ENCODE peak calls at places on chromosomes 6 and 20, in six cellular contexts. One of them, this sample, is unnamed.

GRCh38 chr6:10640402-10640801 is 54.0 kb downstream of the C6orf52 start:
- DNase-seq in heart left ventricle: no peak
- DNase-seq in HFF-Myc: no peak
- DNase-seq in lower lobe of right lung: no peak
- DNase-seq in RWPE2: no peak
- DNase-seq in tibial artery: no peak
- DNase-seq in this sample: no peak

GRCh38 chr6:16239798-16240123 is 1.4 kb downstream of the GMPR start:
- DNase-seq in heart left ventricle: peak; percentile 75
- DNase-seq in HFF-Myc: no peak
- DNase-seq in lower lobe of right lung: no peak
- DNase-seq in RWPE2: no peak
- DNase-seq in tibial artery: peak; percentile 85
- DNase-seq in this sample: no peak

GRCh38 chr6:157235600-157236039 is 87.7 kb downstream of the TMEM242 start:
- DNase-seq in heart left ventricle: peak; percentile 61
- DNase-seq in HFF-Myc: no peak
- DNase-seq in lower lobe of right lung: no peak
- DNase-seq in RWPE2: no peak
- DNase-seq in tibial artery: peak; percentile 70
- DNase-seq in this sample: no peak

GRCh38 chr20:44159711-44160110 is 27.3 kb downstream of the JPH2 start:
- DNase-seq in heart left ventricle: no peak
- DNase-seq in HFF-Myc: no peak
- DNase-seq in lower lobe of right lung: no peak
- DNase-seq in RWPE2: no peak
- DNase-seq in tibial artery: no peak
- DNase-seq in this sample: no peak

GRCh38 chr6:38876470-38876869 is 161.4 kb downstream of the DNAH8 start:
- DNase-seq in heart left ventricle: no peak
- DNase-seq in HFF-Myc: no peak
- DNase-seq in lower lobe of right lung: no peak
- DNase-seq in RWPE2: no peak
- DNase-seq in tibial artery: no peak
- DNase-seq in this sample: peak; percentile 49

GRCh38 chr6:16184129-16184528 is 54.3 kb upstream of the GMPR start:
- DNase-seq in heart left ventricle: no peak
- DNase-seq in HFF-Myc: no peak
- DNase-seq in lower lobe of right lung: peak; percentile 62
- DNase-seq in RWPE2: no peak
- DNase-seq in tibial artery: peak; percentile 28
- DNase-seq in this sample: no peak

GRCh38 chr6:89792881-89793280 is 26.7 kb downstream of the MDN1 start:
- DNase-seq in heart left ventricle: peak; percentile 18
- DNase-seq in HFF-Myc: no peak
- DNase-seq in lower lobe of right lung: no peak
- DNase-seq in RWPE2: no peak
- DNase-seq in tibial artery: no peak
- DNase-seq in this sample: no peak

GRCh38 chr20:33657704-33658095 is 4.4 kb upstream of the C20orf144 start:
- DNase-seq in heart left ventricle: no peak
- DNase-seq in HFF-Myc: no peak
- DNase-seq in lower lobe of right lung: no peak
- DNase-seq in RWPE2: peak; percentile 85
- DNase-seq in tibial artery: no peak
- DNase-seq in this sample: no peak

GRCh38 chr6:98945311-98946005 is 2.3 kb downstream of the FBXL4 start:
- DNase-seq in heart left ventricle: no peak
- DNase-seq in HFF-Myc: no peak
- DNase-seq in lower lobe of right lung: no peak
- DNase-seq in RWPE2: no peak
- DNase-seq in tibial artery: no peak
- DNase-seq in this sample: no peak

GRCh38 chr6:77834591-77834996 is 181.8 kb downstream of the MEI4 start:
- DNase-seq in heart left ventricle: no peak
- DNase-seq in HFF-Myc: no peak
- DNase-seq in lower lobe of right lung: no peak
- DNase-seq in RWPE2: no peak
- DNase-seq in tibial artery: no peak
- DNase-seq in this sample: no peak

GRCh38 chr6:136685540-136686108 is 106.7 kb downstream of the MAP3K5 start:
- DNase-seq in heart left ventricle: no peak
- DNase-seq in HFF-Myc: no peak
- DNase-seq in lower lobe of right lung: no peak
- DNase-seq in RWPE2: no peak
- DNase-seq in tibial artery: no peak
- DNase-seq in this sample: no peak

GRCh38 chr20:11379257-11380011 is 538.3 kb upstream of the BTBD3 start:
- DNase-seq in heart left ventricle: peak; percentile 6
- DNase-seq in HFF-Myc: no peak
- DNase-seq in lower lobe of right lung: no peak
- DNase-seq in RWPE2: no peak
- DNase-seq in tibial artery: no peak
- DNase-seq in this sample: peak; percentile 44

GRCh38 chr20:49278817-49279676 is 1.2 kb upstream of the ZNFX1 start:
- DNase-seq in heart left ventricle: peak; percentile 19
- DNase-seq in HFF-Myc: no peak
- DNase-seq in lower lobe of right lung: peak; percentile 54
- DNase-seq in RWPE2: no peak
- DNase-seq in tibial artery: no peak
- DNase-seq in this sample: no peak

GRCh38 chr20:57564180-57564802 is 3.4 kb downstream of the PCK1 start:
- DNase-seq in heart left ventricle: no peak
- DNase-seq in HFF-Myc: no peak
- DNase-seq in lower lobe of right lung: no peak
- DNase-seq in RWPE2: peak; percentile 66
- DNase-seq in tibial artery: no peak
- DNase-seq in this sample: no peak

GRCh38 chr6:165223736-165224135 is 85.7 kb downstream of the C6orf118 start:
- DNase-seq in heart left ventricle: no peak
- DNase-seq in HFF-Myc: no peak
- DNase-seq in lower lobe of right lung: no peak
- DNase-seq in RWPE2: no peak
- DNase-seq in tibial artery: no peak
- DNase-seq in this sample: no peak

GRCh38 chr20:50138479-50139393 is 14.8 kb downstream of the PEDS1 start:
- DNase-seq in heart left ventricle: no peak
- DNase-seq in HFF-Myc: no peak
- DNase-seq in lower lobe of right lung: no peak
- DNase-seq in RWPE2: no peak
- DNase-seq in tibial artery: no peak
- DNase-seq in this sample: no peak

GRCh38 chr6:16305246-16305725 is 66.9 kb downstream of the GMPR start:
- DNase-seq in heart left ventricle: no peak
- DNase-seq in HFF-Myc: no peak
- DNase-seq in lower lobe of right lung: no peak
- DNase-seq in RWPE2: no peak
- DNase-seq in tibial artery: no peak
- DNase-seq in this sample: no peak

GRCh38 chr6:110528051-110528929 is 51.9 kb upstream of the SLC22A16 start:
- DNase-seq in heart left ventricle: peak; percentile 43
- DNase-seq in HFF-Myc: peak; percentile 87
- DNase-seq in lower lobe of right lung: no peak
- DNase-seq in RWPE2: no peak
- DNase-seq in tibial artery: peak; percentile 56
- DNase-seq in this sample: no peak

GRCh38 chr20:43537921-43538854 is 20.6 kb upstream of the SGK2 start:
- DNase-seq in heart left ventricle: peak; percentile 27
- DNase-seq in HFF-Myc: peak; percentile 22
- DNase-seq in lower lobe of right lung: peak; percentile 63
- DNase-seq in RWPE2: no peak
- DNase-seq in tibial artery: peak; percentile 73
- DNase-seq in this sample: no peak

DNA sequence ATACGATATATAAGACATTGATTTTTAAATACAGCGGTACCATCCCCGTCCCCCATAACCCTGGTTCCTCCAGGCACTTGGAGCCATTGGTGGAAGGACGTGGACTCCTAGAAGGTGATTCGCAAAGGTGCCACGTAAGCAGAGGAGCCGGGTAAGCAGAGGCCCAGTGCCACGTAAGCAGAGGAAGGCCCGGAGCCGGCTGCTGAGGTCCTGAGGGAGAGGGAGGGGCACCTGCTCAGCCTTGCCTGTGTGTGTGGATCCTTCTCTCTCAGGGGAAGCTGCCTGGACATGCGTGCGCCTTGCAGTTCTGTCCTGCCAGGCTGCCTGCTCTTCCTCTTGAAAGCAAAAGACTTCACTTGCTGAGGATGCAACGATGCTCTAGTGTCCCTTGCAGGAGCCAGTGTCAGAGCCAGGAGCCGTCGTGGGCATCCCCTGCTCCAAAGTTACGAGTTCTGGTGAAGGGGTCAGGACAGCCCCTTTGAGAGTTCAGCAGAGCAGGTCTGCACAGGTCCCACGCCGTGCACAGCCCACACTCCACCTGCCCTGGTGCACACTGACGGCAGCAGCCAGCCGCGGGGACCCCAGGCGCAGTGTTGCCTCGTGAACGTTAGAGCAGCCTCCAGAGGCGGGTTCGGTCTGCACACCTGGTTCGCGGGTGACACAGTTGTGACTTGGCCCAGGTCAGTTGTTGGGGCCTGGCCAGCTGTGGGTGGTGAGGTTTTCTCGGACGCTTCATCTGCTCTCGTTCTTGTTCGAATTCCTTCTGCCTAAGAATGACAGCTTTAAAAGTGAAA is 1.8 kb upstream of the NKAIN4 start:
- DNase-seq in heart left ventricle: no peak
- DNase-seq in HFF-Myc: no peak
- DNase-seq in lower lobe of right lung: no peak
- DNase-seq in RWPE2: no peak
- DNase-seq in tibial artery: no peak
- DNase-seq in this sample: no peak
- H3K4me3 ChIP-seq in heart left ventricle: no peak overlapping the region
- H3K4me3 ChIP-seq in HFF-Myc: no peak overlapping the region
- H3K4me3 ChIP-seq in lower lobe of right lung: no peak overlapping the region
- H3K4me3 ChIP-seq in RWPE2: no peak overlapping the region
- H3K4me3 ChIP-seq in tibial artery: no peak overlapping the region
- H3K4me3 ChIP-seq in this sample: no peak overlapping the region

GRCh38 chr20:21701171-21701876 is 4.1 kb upstream of the PAX1 start:
- DNase-seq in heart left ventricle: no peak
- DNase-seq in HFF-Myc: no peak
- DNase-seq in lower lobe of right lung: no peak
- DNase-seq in RWPE2: no peak
- DNase-seq in tibial artery: no peak
- DNase-seq in this sample: no peak
- H3K4me3 ChIP-seq in heart left ventricle: no peak overlapping the region
- H3K4me3 ChIP-seq in HFF-Myc: no peak overlapping the region
- H3K4me3 ChIP-seq in lower lobe of right lung: no peak overlapping the region
- H3K4me3 ChIP-seq in RWPE2: no peak overlapping the region
- H3K4me3 ChIP-seq in tibial artery: no peak overlapping the region
- H3K4me3 ChIP-seq in this sample: no peak overlapping the region

DNA sequence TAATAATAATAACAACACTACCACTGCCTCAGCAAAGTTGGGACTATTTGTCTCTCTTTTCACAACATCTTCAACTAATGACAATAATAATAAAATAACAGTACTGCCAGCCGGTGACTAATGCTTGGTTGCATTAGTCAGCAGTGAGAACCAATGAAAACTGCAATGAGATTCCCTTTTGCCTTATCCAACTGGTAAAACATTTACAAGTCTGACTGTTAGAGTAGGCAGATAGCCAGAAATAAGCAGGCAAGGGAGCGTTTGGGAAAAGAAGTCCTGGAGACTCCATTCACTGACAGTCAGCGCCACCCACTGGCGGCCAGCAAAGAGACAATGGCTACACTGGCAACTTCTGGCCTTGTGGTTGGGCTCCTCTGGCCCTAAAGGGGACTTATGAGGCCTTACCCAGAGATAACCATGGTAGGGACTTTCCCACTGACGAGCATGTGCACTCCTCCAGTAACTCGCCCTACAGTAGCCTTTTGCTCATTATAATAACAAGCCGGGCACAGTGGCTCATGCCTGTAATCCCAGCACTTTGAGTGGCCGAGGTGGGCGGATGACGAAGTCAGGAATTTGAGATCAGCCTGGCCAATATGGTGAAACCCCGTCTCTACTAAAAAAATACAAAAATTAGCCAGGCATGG is 3.4 kb upstream of the NSFL1C start:
- DNase-seq in heart left ventricle: peak; percentile 74
- DNase-seq in HFF-Myc: peak; percentile 98
- DNase-seq in lower lobe of right lung: peak; percentile 81
- DNase-seq in RWPE2: peak; percentile 85
- DNase-seq in tibial artery: peak; percentile 83
- DNase-seq in this sample: peak; percentile 84
- H3K4me3 ChIP-seq in heart left ventricle: no peak overlapping the region
- H3K4me3 ChIP-seq in HFF-Myc: no peak overlapping the region
- H3K4me3 ChIP-seq in lower lobe of right lung: no peak overlapping the region
- H3K4me3 ChIP-seq in RWPE2: no peak overlapping the region
- H3K4me3 ChIP-seq in tibial artery: no peak overlapping the region
- H3K4me3 ChIP-seq in this sample: no peak overlapping the region

GRCh38 chr6:14381225-14381887 is 263.8 kb downstream of the CD83 start:
- DNase-seq in heart left ventricle: no peak
- DNase-seq in HFF-Myc: no peak
- DNase-seq in lower lobe of right lung: no peak
- DNase-seq in RWPE2: no peak
- DNase-seq in tibial artery: no peak
- DNase-seq in this sample: no peak
- H3K4me3 ChIP-seq in heart left ventricle: no peak overlapping the region
- H3K4me3 ChIP-seq in HFF-Myc: no peak overlapping the region
- H3K4me3 ChIP-seq in lower lobe of right lung: no peak overlapping the region
- H3K4me3 ChIP-seq in RWPE2: no peak overlapping the region
- H3K4me3 ChIP-seq in tibial artery: no peak overlapping the region
- H3K4me3 ChIP-seq in this sample: no peak overlapping the region

GRCh38 chr6:41541364-41541763 is 4.8 kb upstream of the FOXP4 start:
- DNase-seq in heart left ventricle: no peak
- DNase-seq in HFF-Myc: no peak
- DNase-seq in lower lobe of right lung: no peak
- DNase-seq in RWPE2: no peak
- DNase-seq in tibial artery: no peak
- DNase-seq in this sample: no peak
- H3K4me3 ChIP-seq in heart left ventricle: no peak overlapping the region
- H3K4me3 ChIP-seq in HFF-Myc: no peak overlapping the region
- H3K4me3 ChIP-seq in lower lobe of right lung: no peak overlapping the region
- H3K4me3 ChIP-seq in RWPE2: no peak overlapping the region
- H3K4me3 ChIP-seq in tibial artery: no peak overlapping the region
- H3K4me3 ChIP-seq in this sample: no peak overlapping the region

DNA sequence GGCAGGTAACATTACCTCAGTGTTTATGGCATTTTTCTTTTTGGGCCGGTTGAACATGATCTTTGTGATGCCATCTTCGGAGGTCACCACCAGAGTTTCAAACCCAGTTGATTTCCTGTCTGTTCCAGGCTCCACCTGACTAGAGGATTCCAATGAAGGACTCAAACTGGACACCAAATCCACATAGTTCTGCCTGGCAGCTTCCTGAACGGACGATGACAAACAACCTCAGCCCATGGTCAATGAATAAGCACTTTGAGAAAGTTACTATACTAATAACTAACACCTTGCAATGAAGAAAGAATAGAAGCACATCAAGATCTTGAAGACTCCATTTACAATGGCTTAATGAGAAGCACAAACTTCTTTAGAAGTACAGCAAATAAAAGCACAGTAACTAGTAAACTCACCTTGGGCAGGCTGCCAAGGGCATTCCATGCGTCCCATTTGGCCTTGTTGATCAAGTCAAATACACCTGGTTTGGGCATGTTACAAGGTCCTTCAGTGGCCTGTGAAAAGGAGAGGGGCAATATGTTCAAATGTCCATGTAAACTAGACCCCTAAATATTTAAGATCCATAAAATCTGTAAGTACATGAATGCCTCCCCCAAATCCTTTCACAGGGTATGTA is 4.9 kb downstream of the ECI2 start:
- DNase-seq in heart left ventricle: no peak
- DNase-seq in HFF-Myc: no peak
- DNase-seq in lower lobe of right lung: peak; percentile 73
- DNase-seq in RWPE2: no peak
- DNase-seq in tibial artery: no peak
- DNase-seq in this sample: no peak
- H3K4me3 ChIP-seq in heart left ventricle: no peak overlapping the region
- H3K4me3 ChIP-seq in HFF-Myc: no peak overlapping the region
- H3K4me3 ChIP-seq in lower lobe of right lung: no peak overlapping the region
- H3K4me3 ChIP-seq in RWPE2: no peak overlapping the region
- H3K4me3 ChIP-seq in tibial artery: no peak overlapping the region
- H3K4me3 ChIP-seq in this sample: no peak overlapping the region